ENCODE peak calls at places on chromosome 14, in six cellular contexts. E is hepatocyte; F is colonic mucosa; Y is vagina; N is CD8-positive, alpha-beta T cell; G is uterus. P is an unnamed sample. For H3K9me3, the result is how much of the 10 kb centered on the place peaks cover.

GRCh38 chr14:75223664-75224154 is 47.3 kb upstream of the TMED10 start:
- DNase-seq in F (peak), E (no peak), N (no peak), G (no peak), Y (no peak), P (no peak)

GRCh38 chr14:61186793-61187641 is 94.1 kb downstream of the TMEM30B start:
- DNase-seq in N (no peak), Y (no peak), F (no peak), E (no peak), G (peak), P (no peak)

GRCh38 chr14:30896435-30896834 is 22.1 kb downstream of the COCH start:
- DNase-seq in F (no peak), G (no peak), Y (no peak), E (no peak), N (no peak), P (no peak)

GRCh38 chr14:63229330-63230059 is 25.3 kb downstream of the RHOJ start:
- DNase-seq in G (no peak), Y (no peak), F (no peak), E (peak), N (no peak), P (no peak)

GRCh38 chr14:85316701-85317100 is 213.2 kb upstream of the FLRT2 start:
- DNase-seq in N (no peak), Y (no peak), G (no peak), F (no peak), E (no peak), P (no peak)

GRCh38 chr14:76169776-76170175 is 18.1 kb downstream of the GPATCH2L start:
- DNase-seq in N (no peak), E (no peak), G (no peak), Y (no peak), F (no peak), P (no peak)

GRCh38 chr14:88823968-88824313 is 510 bp upstream of the TTC8 start:
- DNase-seq in N (no peak), E (no peak), G (no peak), Y (no peak), F (no peak), P (no peak)

GRCh38 chr14:104361101-104361591 is 218.4 kb upstream of the C14orf180 start:
- DNase-seq in G (no peak), N (no peak), F (no peak), E (no peak), Y (no peak), P (no peak)

GRCh38 chr14:28603606-28604005 is 163.0 kb upstream of the FOXG1 start:
- DNase-seq in Y (no peak), E (no peak), G (no peak), N (no peak), F (no peak), P (no peak)

GRCh38 chr14:91911474-91912032 is 35.9 kb downstream of the FBLN5 start:
- DNase-seq in E (peak), G (no peak), Y (no peak), F (peak), N (peak), P (no peak)

GRCh38 chr14:40870252-40870651 is 736.4 kb upstream of the LRFN5 start:
- DNase-seq in F (no peak), Y (no peak), G (no peak), E (no peak), N (no peak), P (no peak)

GRCh38 chr14:34733245-34733644 is 18.9 kb upstream of the CFL2 start:
- DNase-seq in E (no peak), F (no peak), N (no peak), Y (no peak), G (no peak), P (no peak)

GRCh38 chr14:92040431-92041040 is 677 bp upstream of the TRIP11 start:
- DNase-seq in E (peak), N (no peak), G (no peak), Y (no peak), F (peak), P (peak)

GRCh38 chr14:63504628-63505027 is 38.5 kb downstream of the PPP2R5E start:
- DNase-seq in E (no peak), G (no peak), N (no peak), Y (no peak), F (no peak), P (no peak)

GRCh38 chr14:101736585-101736984 is 24.9 kb upstream of the PPP2R5C start:
- DNase-seq in N (no peak), Y (peak), G (no peak), F (no peak), E (no peak), P (no peak)

GRCh38 chr14:73824536-73824935 is 27.1 kb upstream of the PTGR2 start:
- DNase-seq in N (no peak), G (no peak), Y (no peak), E (no peak), F (no peak), P (no peak)

GRCh38 chr14:101849125-101849524 is 87.6 kb downstream of the PPP2R5C start:
- DNase-seq in G (no peak), E (no peak), Y (no peak), N (no peak), F (peak), P (no peak)

GRCh38 chr14:77133718-77134338 is 7.8 kb downstream of the ZDHHC22 start:
- DNase-seq in N (peak), Y (no peak), F (peak), E (peak), G (no peak), P (peak)

GRCh38 chr14:76877871-76878270 is 51.7 kb downstream of the LRRC74A start:
- DNase-seq in G (no peak), E (no peak), Y (no peak), F (no peak), N (no peak), P (no peak)

GRCh38 chr14:63840981-63841380 is 11.8 kb upstream of the SYNE2 start:
- DNase-seq in E (no peak), Y (no peak), F (peak), N (peak), G (no peak), P (no peak)

GRCh38 chr14:100443643-100444042 is 120.5 kb downstream of the SLC25A47 start:
- DNase-seq in G (no peak), E (no peak), F (no peak), N (no peak), Y (no peak), P (no peak)

GRCh38 chr14:23602181-23603095 is 23.8 kb upstream of the JPH4 start:
- DNase-seq in Y (no peak), E (no peak), F (no peak), G (no peak), N (no peak), P (no peak)

GRCh38 chr14:89215166-89215940 is 201.7 kb downstream of the FOXN3 start:
- DNase-seq in E (no peak), F (no peak), G (no peak), Y (no peak), N (no peak), P (no peak)

GRCh38 chr14:91280129-91280528 is 35.6 kb upstream of the GPR68 start:
- DNase-seq in F (no peak), Y (no peak), E (no peak), G (no peak), N (no peak), P (no peak)

GRCh38 chr14:71441142-71441541 is 491.1 kb upstream of the RGS6 start:
- DNase-seq in E (no peak), G (no peak), Y (no peak), N (no peak), F (no peak), P (no peak)

GRCh38 chr14:88919502-88919901 is 95.1 kb downstream of the TTC8 start:
- DNase-seq in F (peak), N (no peak), G (no peak), Y (no peak), E (no peak), P (no peak)

DNA sequence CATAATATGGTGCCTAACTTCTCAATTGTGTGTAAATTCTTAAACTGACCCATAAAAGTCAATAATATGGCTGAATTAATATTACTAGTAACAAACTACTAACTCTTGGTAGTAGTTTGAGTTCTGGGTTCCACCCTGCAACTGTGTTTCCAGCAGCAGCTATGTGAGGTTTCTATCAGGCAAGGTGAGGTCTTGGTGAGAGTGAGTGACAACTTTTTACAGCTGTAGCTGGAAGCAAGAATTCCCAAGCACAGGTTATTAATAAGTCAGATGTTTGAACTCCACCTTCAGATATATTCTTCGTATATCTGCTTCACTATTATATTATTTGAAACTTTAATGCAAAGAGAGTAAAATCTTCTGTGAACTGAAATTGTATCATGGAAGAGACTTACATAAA is 43.8 kb downstream of the MAP4K5 start:
- DNase-seq in Y (no peak), G (no peak), N (no peak), F (no peak), E (no peak), P (no peak)
- TF ChIP-seq CTCF in Y (no peak), G (no peak), N (no peak), F (no peak), E (no peak), P (no peak)

GRCh38 chr14:45787167-45787566 is 534.2 kb upstream of the MIS18BP1 start:
- DNase-seq in G (no peak), F (no peak), Y (no peak), N (no peak), E (no peak), P (no peak)
- H3K9me3 ChIP-seq in G (under half), F (under half), Y (under half), N (under half), E (under half), P (under half)

GRCh38 chr14:103021817-103022668 is 35.3 kb downstream of the CDC42BPB start:
- DNase-seq in F (no peak), G (no peak), N (no peak), E (no peak), Y (no peak), P (no peak)
- H3K4me3 ChIP-seq in F (no peak), G (no peak), N (no peak), E (no peak), Y (no peak), P (no peak)

GRCh38 chr14:47208434-47208833 is 467.0 kb downstream of the MDGA2 start:
- DNase-seq in F (no peak), E (peak), N (no peak), Y (no peak), G (no peak), P (no peak)

GRCh38 chr14:47211263-47211662 is 464.1 kb downstream of the MDGA2 start:
- DNase-seq in G (no peak), Y (no peak), F (no peak), N (no peak), E (no peak), P (no peak)

DNA sequence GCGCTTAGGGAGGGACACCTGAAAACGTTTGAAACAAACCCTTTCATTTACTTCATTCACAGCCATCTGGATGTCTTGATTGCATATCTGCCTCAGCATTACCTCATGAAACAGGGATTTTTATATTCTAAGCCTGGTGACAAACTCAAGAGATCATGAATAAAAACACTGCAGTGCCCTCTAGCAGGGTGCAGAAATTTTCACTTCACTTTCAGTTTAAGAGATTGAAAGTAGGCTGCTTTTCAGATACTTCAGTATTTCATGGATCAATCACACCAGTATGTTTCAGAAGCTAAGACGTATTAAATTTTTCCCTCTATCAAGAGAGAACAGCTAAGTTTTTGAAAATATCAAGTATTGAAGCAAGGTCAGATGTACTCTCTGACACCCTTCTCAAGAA is 467.8 kb downstream of the MDGA2 start:
- DNase-seq in N (no peak), Y (no peak), E (no peak), G (no peak), F (no peak), P (no peak)
- TF ChIP-seq CTCF in N (no peak), Y (no peak), E (peak), G (no peak), F (no peak), P (no peak)

DNA sequence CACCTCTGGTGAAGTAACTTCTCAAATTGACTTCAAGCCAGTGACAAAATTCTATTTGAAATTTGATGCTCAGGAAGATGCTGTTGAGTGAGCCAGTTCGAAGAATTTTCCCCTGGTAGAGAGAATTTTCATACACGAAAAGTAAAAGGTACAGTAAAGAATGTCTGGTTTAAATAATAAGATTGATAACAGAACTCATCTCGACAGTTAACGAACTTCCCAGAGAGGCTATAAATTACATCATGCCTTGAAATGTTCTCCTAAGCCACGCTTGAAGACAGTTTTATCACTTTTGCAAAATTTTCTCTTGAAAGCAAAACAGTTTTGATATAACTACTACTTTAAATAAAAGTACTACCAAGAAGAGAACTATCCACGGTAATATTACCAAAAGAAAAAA is 14.4 kb upstream of the OR11G2 start:
- DNase-seq in N (no peak), E (no peak), G (no peak), Y (no peak), F (no peak), P (no peak)
- H3K9me3 ChIP-seq in N (under half), E (under half), G (under half), Y (under half), F (under half), P (under half)

GRCh38 chr14:69240527-69241173 is 19.3 kb upstream of the GALNT16 start:
- DNase-seq in F (no peak), G (no peak), E (no peak), Y (no peak), N (no peak), P (no peak)

GRCh38 chr14:69238883-69239282 is 21.1 kb upstream of the GALNT16 start:
- DNase-seq in E (no peak), G (no peak), F (no peak), Y (no peak), N (no peak), P (no peak)

GRCh38 chr14:69242311-69243224 is 17.4 kb upstream of the GALNT16 start:
- DNase-seq in G (peak), N (peak), F (peak), E (peak), Y (no peak), P (peak)

GRCh38 chr14:69244946-69245345 is 15.0 kb upstream of the GALNT16 start:
- DNase-seq in N (no peak), F (no peak), E (no peak), G (no peak), Y (no peak), P (no peak)

GRCh38 chr14:69241577-69241976 is 18.4 kb upstream of the GALNT16 start:
- DNase-seq in F (peak), E (no peak), G (no peak), N (no peak), Y (no peak), P (no peak)
- H3K4me3 ChIP-seq in F (no peak), E (no peak), G (no peak), N (no peak), Y (no peak), P (no peak)

P was measured in AG04450.